ENCODE peak calls at places on chromosomes 12 and 14, in five cellular contexts. I is NCI-H524 treated with DMSO at 0.1 percent for 48 hours, U is T follicular helper cell, P is GM03348, L is ovary. V is an unnamed sample.

GRCh38 chr12:55724226-55724939 is 4.2 kb downstream of the RDH5 start:
- DNase-seq in I (peak), U (peak), P (peak), L (peak), V (no peak)

GRCh38 chr14:64899958-64900357 is 14.3 kb upstream of the CHURC1 start:
- DNase-seq in I (no peak), U (no peak), P (no peak), L (no peak), V (no peak)

GRCh38 chr14:68962681-68963080 is 16.4 kb downstream of the ACTN1 start:
- DNase-seq in I (no peak), U (no peak), P (no peak), L (no peak), V (no peak)

GRCh38 chr14:103141117-103141796 is 18.0 kb downstream of the TNFAIP2 start:
- DNase-seq in I (peak), U (no peak), P (peak), L (no peak), V (no peak)

GRCh38 chr12:104387190-104387589 is 69.6 kb upstream of the CHST11 start:
- DNase-seq in I (no peak), U (no peak), P (no peak), L (no peak), V (no peak)

GRCh38 chr14:74083161-74083560 is 1.1 kb downstream of the ALDH6A1 start:
- DNase-seq in I (no peak), U (no peak), P (no peak), L (no peak), V (no peak)

GRCh38 chr12:95820096-95820703 is 29.6 kb upstream of the NTN4 start:
- DNase-seq in I (no peak), U (no peak), P (peak), L (no peak), V (peak)

GRCh38 chr14:95322646-95323045 is 2.9 kb upstream of the CLMN start:
- DNase-seq in I (no peak), U (no peak), P (no peak), L (no peak), V (no peak)

GRCh38 chr12:121278450-121279375 is 17.8 kb downstream of the CAMKK2 start:
- DNase-seq in I (no peak), U (no peak), P (peak), L (peak), V (peak)

GRCh38 chr14:55926007-55926406 is 192.2 kb upstream of the PELI2 start:
- DNase-seq in I (no peak), U (no peak), P (no peak), L (no peak), V (no peak)

GRCh38 chr12:24902521-24903304 is 46.2 kb downstream of the BCAT1 start:
- DNase-seq in I (no peak), U (no peak), P (peak), L (no peak), V (peak)

GRCh38 chr12:71439613-71440392 is at the start of gene LGR5:
- DNase-seq in I (peak), U (no peak), P (peak), L (peak), V (peak)

GRCh38 chr14:100449225-100449987 is 126.3 kb downstream of the SLC25A47 start:
- DNase-seq in I (no peak), U (no peak), P (no peak), L (no peak), V (no peak)

GRCh38 chr14:54300881-54301280 is 95.9 kb upstream of the CDKN3 start:
- DNase-seq in I (no peak), U (no peak), P (no peak), L (no peak), V (no peak)

GRCh38 chr12:25054783-25055144 is 105.9 kb upstream of the BCAT1 start:
- DNase-seq in I (no peak), U (peak), P (no peak), L (no peak), V (no peak)

GRCh38 chr14:65225299-65226159 is 123.2 kb upstream of the MAX start:
- DNase-seq in I (no peak), U (no peak), P (no peak), L (no peak), V (no peak)

GRCh38 chr12:100346660-100347059 is 10.2 kb upstream of the SLC17A8 start:
- DNase-seq in I (peak), U (no peak), P (no peak), L (no peak), V (no peak)

GRCh38 chr12:110585231-110585799 is 2.2 kb upstream of the PPTC7 start:
- DNase-seq in I (no peak), U (no peak), P (no peak), L (no peak), V (peak)

GRCh38 chr14:50769893-50770500 is 61.0 kb downstream of the NIN start:
- DNase-seq in I (no peak), U (no peak), P (no peak), L (no peak), V (no peak)

GRCh38 chr14:89507926-89508460 is 91.0 kb upstream of the FOXN3 start:
- DNase-seq in I (no peak), U (no peak), P (no peak), L (no peak), V (no peak)

GRCh38 chr14:99529899-99530298 is 48.7 kb downstream of the CCNK start:
- DNase-seq in I (no peak), U (no peak), P (no peak), L (no peak), V (peak)